ENCODE peak calls at places on chromosomes 7 and 10, in five cellular contexts. G is SK-N-SH, U is H1, I is HepG2, Q is GM12878. N is an unnamed sample.
A peak's percentile ranks its signal among the peaks of the same experiment; 100 is the strongest.

GRCh38 chr10:804787-805634 is 115.5 kb upstream of the DIP2C start:
- DNase-seq in I (no peak), Q (no peak), U (no peak), G (no peak), N (no peak)

GRCh38 chr7:127396184-127396583 is 3.7 kb upstream of the ZNF800 start:
- DNase-seq in U (no peak), I (no peak), G (no peak), Q (no peak), N (peak; percentile 35)

GRCh38 chr7:76364198-76364584 is 5.4 kb upstream of the YWHAG start:
- DNase-seq in Q (no peak), I (no peak), U (no peak), G (no peak), N (no peak)

GRCh38 chr7:107879400-107880035 is 11.5 kb upstream of the DLD start:
- DNase-seq in I (peak; percentile 49), Q (no peak), U (no peak), G (peak; percentile 75), N (peak; percentile 78)

GRCh38 chr7:77657427-77658331 is 38.6 kb upstream of the RSBN1L start:
- DNase-seq in U (no peak), Q (peak; percentile 12), I (peak; percentile 53), G (peak; percentile 64), N (peak; percentile 68)

GRCh38 chr10:79239930-79240713 is 107.1 kb upstream of the PPIF start:
- DNase-seq in Q (no peak), I (no peak), G (peak; percentile 55), U (peak; percentile 77), N (peak; percentile 53)

GRCh38 chr10:122142652-122143237 is 128.4 kb upstream of the BTBD16 start:
- DNase-seq in I (no peak), G (peak; percentile 73), Q (no peak), U (peak; percentile 99), N (peak; percentile 73)

GRCh38 chr10:4354382-4354812 is 471.6 kb upstream of the AKR1E2 start:
- DNase-seq in U (no peak), G (no peak), Q (no peak), I (no peak), N (no peak)

GRCh38 chr7:106824458-106824857 is 40.6 kb upstream of the PIK3CG start:
- DNase-seq in G (no peak), I (no peak), Q (no peak), U (no peak), N (no peak)

GRCh38 chr10:104037261-104037951 is 48.3 kb downstream of the COL17A1 start:
- DNase-seq in G (no peak), U (peak; percentile 39), Q (no peak), I (no peak), N (no peak)

GRCh38 chr10:89946106-89946505 is 244.7 kb downstream of the KIF20B start:
- DNase-seq in I (no peak), U (no peak), G (no peak), Q (no peak), N (no peak)

GRCh38 chr7:17608114-17608833 is 309.8 kb downstream of the AHR start:
- DNase-seq in U (no peak), I (no peak), Q (no peak), G (no peak), N (no peak)

GRCh38 chr7:3998060-3998459 is 684.0 kb upstream of the FOXK1 start:
- DNase-seq in I (no peak), U (no peak), G (no peak), Q (no peak), N (no peak)

GRCh38 chr7:118573065-118573464 is 348.6 kb downstream of the ANKRD7 start:
- DNase-seq in I (no peak), Q (no peak), U (no peak), G (peak; percentile 62), N (no peak)

GRCh38 chr7:35823440-35823839 is 22.6 kb downstream of the SEPTIN7 start:
- DNase-seq in Q (no peak), G (no peak), U (no peak), I (no peak), N (no peak)

GRCh38 chr7:17412883-17413282 is 114.4 kb downstream of the AHR start:
- DNase-seq in U (no peak), Q (no peak), I (no peak), G (no peak), N (no peak)

GRCh38 chr10:70672165-70672992 is at the start of gene ADAMTS14:
- DNase-seq in I (no peak), Q (no peak), G (peak; percentile 93), U (peak; percentile 69), N (peak; percentile 89)

GRCh38 chr10:132306951-132307751 is 599 bp downstream of the STK32C start:
- DNase-seq in I (peak; percentile 57), Q (no peak), G (peak; percentile 83), U (no peak), N (no peak)

GRCh38 chr7:29449569-29450260 is 113.9 kb upstream of the PRR15 start:
- DNase-seq in I (peak; percentile 66), Q (no peak), G (no peak), U (no peak), N (no peak)

GRCh38 chr7:5997210-5997808 is 11.5 kb downstream of the PMS2 start:
- DNase-seq in U (no peak), G (peak; percentile 74), Q (no peak), I (peak; percentile 66), N (peak; percentile 35)

GRCh38 chr7:1679966-1680730 is 10.1 kb downstream of the ELFN1 start:
- DNase-seq in I (no peak), U (no peak), G (peak; percentile 20), Q (no peak), N (no peak)

GRCh38 chr7:36161996-36162395 is 8.9 kb downstream of the EEPD1 start:
- DNase-seq in G (no peak), U (no peak), I (no peak), Q (no peak), N (no peak)

GRCh38 chr10:102152545-102152890 is 329 bp downstream of the NOLC1 start:
- DNase-seq in I (no peak), U (no peak), Q (no peak), G (no peak), N (no peak)

GRCh38 chr10:22712959-22713852 is 1.2 kb downstream of the PIP4K2A start:
- DNase-seq in U (no peak), G (peak; percentile 71), I (peak; percentile 29), Q (no peak), N (peak; percentile 46)

GRCh38 chr10:112202561-112203241 is 19.1 kb upstream of the GPAM start:
- DNase-seq in I (peak; percentile 41), U (no peak), Q (peak; percentile 28), G (no peak), N (no peak)

GRCh38 chr7:115654384-115655181 is 376.0 kb downstream of the TFEC start:
- DNase-seq in U (no peak), I (no peak), G (no peak), Q (no peak), N (no peak)

GRCh38 chr10:80660736-80661135 is 123.0 kb downstream of the SH2D4B start:
- DNase-seq in I (no peak), Q (no peak), U (no peak), G (no peak), N (no peak)

GRCh38 chr7:65971021-65971420 is 11.0 kb downstream of the GUSB start:
- DNase-seq in Q (no peak), G (no peak), U (no peak), I (no peak), N (no peak)

GRCh38 chr10:113876461-113876860 is 22.0 kb downstream of the NHLRC2 start:
- DNase-seq in U (no peak), G (no peak), I (no peak), Q (no peak), N (no peak)

GRCh38 chr7:116211006-116211912 is 920 bp downstream of the TES start:
- DNase-seq in I (peak; percentile 66), Q (peak; percentile 59), G (peak; percentile 68), U (peak; percentile 61), N (peak; percentile 95)

GRCh38 chr10:106566871-106567270 is 597.6 kb downstream of the SORCS1 start:
- DNase-seq in G (peak; percentile 10), I (no peak), Q (no peak), U (no peak), N (no peak)

GRCh38 chr10:59079386-59080226 is 96.8 kb upstream of the PHYHIPL start:
- DNase-seq in I (peak; percentile 39), Q (no peak), U (no peak), G (no peak), N (no peak)

GRCh38 chr10:102593074-102593803 is 51.0 kb upstream of the TRIM8 start:
- DNase-seq in Q (no peak), I (peak; percentile 61), G (no peak), U (no peak), N (peak; percentile 43)

GRCh38 chr10:2633630-2634029 is 433.7 kb upstream of the PFKP start:
- DNase-seq in U (no peak), G (no peak), Q (no peak), I (no peak), N (no peak)

GRCh38 chr7:154255324-154255723 is 203.1 kb downstream of the DPP6 start:
- DNase-seq in Q (no peak), I (no peak), U (no peak), G (peak; percentile 29), N (no peak)

GRCh38 chr10:35972275-35972674 is 330.2 kb upstream of the FZD8 start:
- DNase-seq in Q (no peak), G (no peak), I (no peak), U (no peak), N (no peak)
- H3K9ac ChIP-seq in Q (no peak overlapping the region), G (no peak overlapping the region), I (no peak overlapping the region), U (no peak overlapping the region), N (no peak overlapping the region)

GRCh38 chr7:151060416-151061234 is 1.2 kb downstream of the SLC4A2 start:
- DNase-seq in I (peak; percentile 42), Q (no peak), G (peak; percentile 80), U (no peak), N (no peak)
- TF ChIP-seq CHD2 in I (no peak), Q (peak; percentile 53), G (peak; percentile 82), U (no peak), N (no peak)

DNA sequence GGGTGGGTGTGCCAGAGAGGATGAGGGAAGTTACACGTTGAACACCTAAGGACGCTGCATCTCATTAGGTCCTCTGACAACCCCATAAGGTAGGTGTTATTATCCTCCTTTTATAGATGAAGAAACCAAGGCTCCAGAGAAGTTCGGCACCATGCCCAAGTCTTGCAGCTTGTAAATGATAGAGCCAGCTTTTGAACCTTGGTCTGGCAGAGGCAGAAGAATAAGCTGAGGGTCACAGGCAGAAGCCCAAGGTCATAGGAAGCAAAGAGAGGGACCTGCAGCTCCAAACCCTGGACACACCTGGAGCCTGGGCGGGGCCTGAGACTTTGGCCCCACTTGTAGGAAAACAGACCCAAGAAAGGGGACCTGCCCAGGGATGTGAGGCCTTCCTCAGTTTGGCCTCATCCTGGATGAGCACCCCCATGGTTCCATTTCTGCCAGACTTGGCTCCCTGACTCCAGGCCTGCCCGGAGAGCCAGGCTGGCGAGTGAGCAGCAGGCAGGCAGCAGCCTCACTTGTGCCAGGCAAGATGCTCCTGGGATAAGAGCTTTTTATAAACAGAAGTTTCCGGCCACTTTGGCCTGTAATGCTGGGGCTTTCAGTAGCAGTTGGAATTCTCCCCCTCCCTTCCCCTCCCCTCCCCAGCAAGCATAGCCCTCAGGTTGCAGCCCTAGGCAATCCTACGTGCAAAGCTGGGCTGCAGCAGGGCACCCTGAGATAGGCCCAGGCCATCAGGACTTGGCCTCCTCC is 2.4 kb downstream of the KCNH2 start:
- DNase-seq in U (no peak), G (peak; percentile 79), Q (no peak), I (no peak), N (peak; percentile 52)
- H3K9ac ChIP-seq in U (no peak overlapping the region), G (no peak overlapping the region), Q (no peak overlapping the region), I (no peak overlapping the region), N (peak overlapping the region; percentile 88)

GRCh38 chr10:48817141-48817540 is 122.5 kb downstream of the LRRC18 start:
- DNase-seq in Q (no peak), G (no peak), U (no peak), I (no peak), N (no peak)
- TF ChIP-seq CHD2 in Q (no peak), G (no peak), U (no peak), I (no peak), N (no peak)

GRCh38 chr7:27165655-27166474 is 528 bp upstream of the HOXA9 start:
- DNase-seq in Q (no peak), I (no peak), U (no peak), G (no peak), N (no peak)
- H3K9ac ChIP-seq in Q (no peak overlapping the region), I (no peak overlapping the region), U (no peak overlapping the region), G (no peak overlapping the region), N (no peak overlapping the region)

N was measured in K562.